ENCODE peak calls at places on chromosomes 3 and 15, in ten cellular contexts. L is SK-N-SH; R is memory B cell; Y is NCI-H69; W is CD4-positive, alpha-beta memory T cell; I is HCT116; K is frontal cortex; G is kidney epithelial cell; O is NAMALWA; S is stimulated activated naive CD4-positive, alpha-beta T cell. Z is an unnamed sample.

GRCh38 chr3:8278448-8278847 is 223.2 kb upstream of the LMCD1 start:
- DNase-seq in L (no peak), R (no peak), Y (no peak), W (no peak), I (peak; percentile 7), K (no peak), G (no peak), O (peak; percentile 5), S (no peak), Z (no peak)

GRCh38 chr3:87771338-87772059 is 287.3 kb downstream of the CGGBP1 start:
- DNase-seq in L (peak; percentile 9), R (peak; percentile 19), Y (peak; percentile 9), W (peak; percentile 36), I (peak; percentile 13), K (no peak), G (no peak), O (peak; percentile 44), S (peak; percentile 37), Z (peak; percentile 54)

GRCh38 chr15:97087337-97087736 is 756.8 kb downstream of the NR2F2 start:
- DNase-seq in L (no peak), R (no peak), Y (no peak), W (no peak), I (no peak), K (no peak), G (no peak), O (no peak), S (no peak), Z (no peak)

GRCh38 chr3:185658504-185658912 is 72.4 kb downstream of the SENP2 start:
- DNase-seq in L (no peak), R (no peak), Y (no peak), W (no peak), I (no peak), K (no peak), G (peak; percentile 93), O (no peak), S (no peak), Z (peak; percentile 72)

GRCh38 chr15:71664622-71665021 is 145.7 kb upstream of the NR2E3 start:
- DNase-seq in L (no peak), R (no peak), Y (no peak), W (no peak), I (no peak), K (no peak), G (no peak), O (no peak), S (no peak), Z (no peak)

GRCh38 chr3:184359610-184360009 is 1.8 kb downstream of the CLCN2 start:
- DNase-seq in L (no peak), R (no peak), Y (no peak), W (no peak), I (no peak), K (no peak), G (no peak), O (no peak), S (no peak), Z (no peak)

GRCh38 chr15:50183112-50183794 is 1.3 kb downstream of the SLC27A2 start:
- DNase-seq in L (no peak), R (no peak), Y (peak; percentile 28), W (no peak), I (no peak), K (no peak), G (no peak), O (no peak), S (peak; percentile 1), Z (no peak)

GRCh38 chr3:119690043-119690656 is 12.7 kb upstream of the CFAP91 start:
- DNase-seq in L (peak; percentile 30), R (no peak), Y (peak; percentile 16), W (no peak), I (no peak), K (no peak), G (no peak), O (peak; percentile 37), S (no peak), Z (peak; percentile 39)

GRCh38 chr15:80977627-80978036 is 12.0 kb downstream of the MESD start:
- DNase-seq in L (peak; percentile 48), R (no peak), Y (peak; percentile 80), W (no peak), I (no peak), K (peak; percentile 52), G (no peak), O (peak; percentile 47), S (peak; percentile 3), Z (peak; percentile 68)

GRCh38 chr15:56244811-56245576 is 1.3 kb upstream of the RFX7 start:
- DNase-seq in L (no peak), R (no peak), Y (peak; percentile 88), W (peak; percentile 14), I (no peak), K (peak; percentile 38), G (no peak), O (peak; percentile 56), S (peak; percentile 55), Z (peak; percentile 35)

GRCh38 chr15:39495871-39496459 is 84.9 kb upstream of the THBS1 start:
- DNase-seq in L (no peak), R (no peak), Y (no peak), W (no peak), I (no peak), K (no peak), G (no peak), O (no peak), S (no peak), Z (no peak)

GRCh38 chr3:192833177-192833890 is 84.3 kb downstream of the MB21D2 start:
- DNase-seq in L (no peak), R (no peak), Y (no peak), W (no peak), I (no peak), K (no peak), G (no peak), O (no peak), S (no peak), Z (no peak)

GRCh38 chr3:176919836-176920760 is 277.2 kb downstream of the TBL1XR1 start:
- DNase-seq in L (no peak), R (no peak), Y (peak; percentile 96), W (no peak), I (no peak), K (no peak), G (peak; percentile 7), O (no peak), S (no peak), Z (peak; percentile 48)

GRCh38 chr3:150870406-150870805 is 34.8 kb downstream of the MINDY4B start:
- DNase-seq in L (no peak), R (no peak), Y (no peak), W (no peak), I (no peak), K (no peak), G (peak; percentile 41), O (no peak), S (no peak), Z (no peak)

GRCh38 chr15:33132722-33133345 is 61.7 kb downstream of the FMN1 start:
- DNase-seq in L (peak; percentile 50), R (no peak), Y (peak; percentile 86), W (peak; percentile 35), I (peak; percentile 59), K (no peak), G (no peak), O (peak; percentile 52), S (peak; percentile 39), Z (peak; percentile 73)

GRCh38 chr3:99084825-99085224 is 183.3 kb upstream of the DCBLD2 start:
- DNase-seq in L (no peak), R (no peak), Y (no peak), W (no peak), I (no peak), K (no peak), G (no peak), O (no peak), S (no peak), Z (no peak)

GRCh38 chr15:66948294-66948693 is 117.1 kb upstream of the SMAD3 start:
- DNase-seq in L (no peak), R (no peak), Y (no peak), W (no peak), I (no peak), K (no peak), G (no peak), O (no peak), S (no peak), Z (peak; percentile 54)

GRCh38 chr15:48645558-48646330 is at the start of gene FBN1:
- DNase-seq in L (peak; percentile 92), R (no peak), Y (peak; percentile 61), W (no peak), I (no peak), K (peak; percentile 73), G (peak; percentile 53), O (peak; percentile 73), S (no peak), Z (peak; percentile 84)

GRCh38 chr3:167919590-167919989 is 176.1 kb downstream of the GOLIM4 start:
- DNase-seq in L (no peak), R (no peak), Y (no peak), W (no peak), I (no peak), K (no peak), G (no peak), O (no peak), S (no peak), Z (no peak)

GRCh38 chr15:65599677-65600076 is 11.3 kb downstream of the INTS14 start:
- DNase-seq in L (no peak), R (no peak), Y (no peak), W (no peak), I (no peak), K (no peak), G (no peak), O (no peak), S (no peak), Z (no peak)

GRCh38 chr15:69893863-69894262 is 203.9 kb downstream of the TLE3 start:
- DNase-seq in L (peak; percentile 74), R (no peak), Y (peak; percentile 57), W (no peak), I (no peak), K (peak; percentile 64), G (no peak), O (no peak), S (no peak), Z (peak; percentile 36)

GRCh38 chr15:86163771-86164170 is 84.1 kb downstream of the AGBL1 start:
- DNase-seq in L (no peak), R (no peak), Y (no peak), W (no peak), I (no peak), K (no peak), G (no peak), O (no peak), S (no peak), Z (peak; percentile 60)

GRCh38 chr3:155995525-155996370 is 124.6 kb upstream of the KCNAB1 start:
- DNase-seq in L (peak; percentile 54), R (no peak), Y (peak; percentile 63), W (peak; percentile 13), I (peak; percentile 54), K (peak; percentile 22), G (no peak), O (peak; percentile 73), S (peak; percentile 8), Z (peak; percentile 58)

GRCh38 chr3:52782412-52783210 is 5.2 kb downstream of the ITIH1 start:
- DNase-seq in L (no peak), R (no peak), Y (peak; percentile 31), W (no peak), I (no peak), K (no peak), G (no peak), O (no peak), S (no peak), Z (no peak)

GRCh38 chr15:75644376-75644775 is 3.3 kb upstream of the SNX33 start:
- DNase-seq in L (no peak), R (no peak), Y (no peak), W (no peak), I (no peak), K (no peak), G (no peak), O (no peak), S (no peak), Z (no peak)

GRCh38 chr3:123819949-123820348 is 64.2 kb downstream of the MYLK start:
- DNase-seq in L (no peak), R (no peak), Y (no peak), W (no peak), I (no peak), K (no peak), G (no peak), O (no peak), S (no peak), Z (no peak)

GRCh38 chr15:85750807-85751730 is 43.7 kb downstream of the KLHL25 start:
- DNase-seq in L (no peak), R (no peak), Y (no peak), W (peak; percentile 27), I (no peak), K (no peak), G (no peak), O (no peak), S (no peak), Z (no peak)

GRCh38 chr3:135760581-135760980 is 204.9 kb upstream of the PPP2R3A start:
- DNase-seq in L (no peak), R (no peak), Y (no peak), W (no peak), I (no peak), K (no peak), G (no peak), O (no peak), S (no peak), Z (no peak)

Z was measured in hepatocyte.